ENCODE peak calls at places on chromosomes 5 and 9, in ten cellular contexts. U, L, O, Z, D, G, V, T, I and F are unnamed samples.

GRCh38 chr9:114002986-114003740 is 74.9 kb downstream of the AMBP start:
- DNase-seq in U (no peak), L (no peak), O (peak; percentile 25), Z (no peak), D (no peak), G (no peak), V (peak; percentile 26), T (no peak), I (no peak), F (no peak)

GRCh38 chr9:114718801-114719221 is 36.8 kb upstream of the TEX48 start:
- DNase-seq in U (no peak), L (no peak), O (peak; percentile 75), Z (no peak), D (peak; percentile 28), G (peak; percentile 88), V (peak; percentile 62), T (peak; percentile 19), I (no peak), F (peak; percentile 51)

GRCh38 chr5:83464261-83464660 is 7.3 kb upstream of the VCAN start:
- DNase-seq in U (no peak), L (no peak), O (no peak), Z (no peak), D (no peak), G (no peak), V (no peak), T (peak; percentile 36), I (no peak), F (no peak)

GRCh38 chr9:93093449-93094293 is 2.3 kb upstream of the CARD19 start:
- DNase-seq in U (no peak), L (peak; percentile 44), O (no peak), Z (no peak), D (peak; percentile 47), G (no peak), V (peak; percentile 46), T (no peak), I (peak; percentile 50), F (peak; percentile 45)

GRCh38 chr9:80707120-80707519 is 982.2 kb downstream of the TLE1 start:
- DNase-seq in U (no peak), L (no peak), O (no peak), Z (no peak), D (no peak), G (no peak), V (no peak), T (no peak), I (no peak), F (no peak)

GRCh38 chr5:142803428-142804111 is 33.4 kb downstream of the ARHGAP26 start:
- DNase-seq in U (no peak), L (no peak), O (no peak), Z (no peak), D (no peak), G (no peak), V (no peak), T (no peak), I (no peak), F (no peak)

GRCh38 chr5:81371354-81371876 is 22.5 kb downstream of the ACOT12 start:
- DNase-seq in U (no peak), L (no peak), O (no peak), Z (no peak), D (no peak), G (no peak), V (no peak), T (no peak), I (no peak), F (no peak)

GRCh38 chr9:111691686-111692329 is 30.4 kb downstream of the GNG10 start:
- DNase-seq in U (no peak), L (no peak), O (no peak), Z (no peak), D (peak; percentile 25), G (peak; percentile 24), V (no peak), T (peak; percentile 27), I (no peak), F (no peak)

GRCh38 chr9:78006734-78007133 is 24.9 kb downstream of the GNAQ start:
- DNase-seq in U (no peak), L (no peak), O (no peak), Z (no peak), D (no peak), G (no peak), V (no peak), T (no peak), I (no peak), F (no peak)

GRCh38 chr9:78011037-78011436 is 20.6 kb downstream of the GNAQ start:
- DNase-seq in U (no peak), L (no peak), O (no peak), Z (no peak), D (no peak), G (no peak), V (no peak), T (no peak), I (no peak), F (no peak)

GRCh38 chr9:78005231-78006002 is 26.2 kb downstream of the GNAQ start:
- DNase-seq in U (no peak), L (no peak), O (no peak), Z (no peak), D (no peak), G (no peak), V (no peak), T (no peak), I (no peak), F (no peak)

GRCh38 chr9:78010419-78010818 is 21.2 kb downstream of the GNAQ start:
- DNase-seq in U (no peak), L (no peak), O (no peak), Z (no peak), D (no peak), G (no peak), V (no peak), T (no peak), I (no peak), F (no peak)

GRCh38 chr9:78009156-78009555 is 22.5 kb downstream of the GNAQ start:
- DNase-seq in U (no peak), L (no peak), O (no peak), Z (no peak), D (no peak), G (no peak), V (no peak), T (no peak), I (no peak), F (no peak)
- H3K4me1 ChIP-seq in U (peaks cover 20% of the 10 kb centered on the region), L (peaks cover 67% of the 10 kb centered on the region), O (peaks cover 31% of the 10 kb centered on the region), Z (no peaks in the 10 kb centered on the region), D (peaks cover 23% of the 10 kb centered on the region), G (no peaks in the 10 kb centered on the region), V (no peaks in the 10 kb centered on the region), T (peaks cover 39% of the 10 kb centered on the region), I (peaks cover 12% of the 10 kb centered on the region), F (peaks cover 35% of the 10 kb centered on the region)

DNA sequence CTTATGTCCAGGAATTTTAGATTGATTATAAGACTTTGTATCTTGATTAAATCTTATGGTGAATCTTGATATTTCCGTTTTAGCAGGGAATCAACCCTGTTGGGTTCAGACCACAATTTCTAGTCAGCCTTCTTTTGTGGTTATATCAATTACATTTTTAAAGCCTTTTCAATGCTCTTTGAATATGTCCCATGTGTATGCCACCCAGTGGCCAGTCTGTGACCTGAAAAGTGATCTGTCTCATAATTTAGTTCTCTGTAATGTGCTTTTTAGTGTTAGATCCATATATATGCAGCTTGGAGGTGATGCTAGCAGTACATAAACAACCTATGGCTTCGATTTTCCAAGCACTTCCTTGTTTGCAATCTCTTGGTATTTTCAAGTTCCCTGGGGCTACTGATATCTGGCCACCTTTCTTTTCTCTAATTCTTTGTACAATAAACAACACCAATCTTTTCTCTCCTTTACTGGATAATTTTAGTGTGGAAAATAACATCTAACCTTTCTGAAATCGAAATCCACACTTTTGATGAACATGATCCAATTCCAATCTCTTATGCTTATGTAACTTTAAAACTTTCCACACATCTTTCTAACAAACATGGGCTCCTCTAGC is 28.8 kb downstream of the PDE8B start:
- DNase-seq in U (no peak), L (no peak), O (no peak), Z (no peak), D (no peak), G (peak; percentile 18), V (no peak), T (peak; percentile 19), I (no peak), F (peak; percentile 33)
- TF ChIP-seq CTCF in U (peak; percentile 22), L (peak; percentile 17), O (peak; percentile 34), Z (no peak), D (peak; percentile 36), G (peak; percentile 53), V (peak; percentile 71), T (peak; percentile 44), I (no peak), F (no peak)

GRCh38 chr5:75054110-75054930 is 2.0 kb upstream of the GCNT4 start:
- DNase-seq in U (peak; percentile 78), L (peak; percentile 53), O (no peak), Z (no peak), D (peak; percentile 51), G (no peak), V (peak; percentile 92), T (peak; percentile 87), I (peak; percentile 45), F (peak; percentile 44)

GRCh38 chr5:75059887-75060286 is 7.5 kb upstream of the GCNT4 start:
- DNase-seq in U (no peak), L (no peak), O (no peak), Z (no peak), D (no peak), G (no peak), V (no peak), T (no peak), I (no peak), F (no peak)

GRCh38 chr5:75055727-75056144 is 3.4 kb upstream of the GCNT4 start:
- DNase-seq in U (no peak), L (no peak), O (no peak), Z (no peak), D (no peak), G (no peak), V (peak; percentile 90), T (peak; percentile 90), I (no peak), F (no peak)

GRCh38 chr5:75058986-75059508 is 6.7 kb upstream of the GCNT4 start:
- DNase-seq in U (no peak), L (no peak), O (no peak), Z (no peak), D (no peak), G (no peak), V (no peak), T (no peak), I (no peak), F (no peak)

DNA sequence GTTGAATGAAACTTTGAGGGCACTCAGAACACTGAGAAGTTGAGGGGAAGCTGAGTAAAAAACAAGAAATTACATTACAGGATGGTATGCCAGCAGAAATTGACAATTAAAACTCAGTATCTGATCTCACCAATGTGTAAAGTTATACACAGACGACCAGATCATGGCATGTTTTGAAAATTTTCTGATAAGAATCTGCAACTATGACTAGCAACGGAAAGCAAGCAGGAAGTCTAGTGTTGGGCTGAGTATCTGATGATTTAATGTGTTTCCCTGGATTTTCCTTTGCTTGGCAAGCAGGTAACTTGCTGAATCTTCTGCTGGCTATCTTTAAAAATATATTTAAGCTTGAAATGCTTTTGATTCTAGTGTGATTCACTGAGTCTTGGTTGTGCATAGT is 5.2 kb upstream of the GCNT4 start:
- DNase-seq in U (no peak), L (no peak), O (no peak), Z (no peak), D (no peak), G (no peak), V (no peak), T (no peak), I (no peak), F (no peak)
- H3K4me1 ChIP-seq in U (no peaks in the 10 kb centered on the region), L (peaks cover 8% of the 10 kb centered on the region), O (peaks cover 83% of the 10 kb centered on the region), Z (no peaks in the 10 kb centered on the region), D (no peaks in the 10 kb centered on the region), G (peaks cover 8% of the 10 kb centered on the region), V (peaks cover 10% of the 10 kb centered on the region), T (peaks cover 20% of the 10 kb centered on the region), I (peaks cover 3% of the 10 kb centered on the region), F (peaks cover 12% of the 10 kb centered on the region)

DNA sequence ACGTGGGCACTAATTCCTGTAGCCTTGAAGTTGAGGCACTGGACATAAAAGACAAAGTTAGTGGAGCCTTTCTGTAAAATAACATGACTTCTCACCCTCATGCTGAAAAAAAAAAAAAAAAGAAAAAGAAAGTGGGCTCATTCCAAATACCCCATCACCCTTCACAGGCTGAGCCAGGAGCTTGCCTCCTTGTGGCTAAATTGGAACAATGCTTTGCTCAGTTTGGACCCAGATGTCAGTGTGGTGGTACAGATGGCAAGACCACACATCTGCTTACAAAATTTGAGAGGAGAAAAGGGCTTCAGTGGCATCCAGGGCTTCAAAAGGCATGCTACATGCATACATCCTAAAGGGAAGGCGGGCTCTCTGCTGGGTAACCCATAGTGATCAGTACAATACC is 342.8 kb downstream of the EBF1 start:
- DNase-seq in U (no peak), L (no peak), O (no peak), Z (no peak), D (no peak), G (no peak), V (peak; percentile 58), T (peak; percentile 53), I (no peak), F (no peak)
- TF ChIP-seq CTCF in U (no peak), L (peak; percentile 8), O (no peak), Z (no peak), D (no peak), G (no peak), V (peak; percentile 75), T (peak; percentile 69), I (no peak), F (no peak)